ENCODE peak calls at places on chromosome 13, in six cellular contexts. E is uterus, M is heart left ventricle, Y is IMR-90, P is ovary, H is right lobe of liver. U is an unnamed sample.

GRCh38 chr13:42478531-42479156 is 95.3 kb upstream of the TNFSF11 start:
- DNase-seq in H (no peak), P (no peak), M (no peak), Y (peak; percentile 7), E (no peak), U (no peak)

GRCh38 chr13:63190742-63191141 is 1775.1 kb upstream of the PCDH20 start:
- DNase-seq in Y (peak; percentile 53), H (no peak), E (no peak), M (no peak), P (no peak), U (no peak)

GRCh38 chr13:75372517-75372916 is 109.5 kb downstream of the TBC1D4 start:
- DNase-seq in P (no peak), M (no peak), H (no peak), Y (peak; percentile 62), E (no peak), U (no peak)

GRCh38 chr13:94825507-94825906 is 113.2 kb upstream of the SOX21 start:
- DNase-seq in P (peak; percentile 53), M (peak; percentile 76), E (peak; percentile 41), Y (no peak), H (no peak), U (no peak)

GRCh38 chr13:100535401-100536135 is 53.0 kb downstream of the GGACT start:
- DNase-seq in Y (no peak), M (no peak), H (peak; percentile 40), E (no peak), P (no peak), U (no peak)

GRCh38 chr13:34025746-34026145 is 207.8 kb downstream of the RFC3 start:
- DNase-seq in E (no peak), Y (peak; percentile 8), H (no peak), M (no peak), P (no peak), U (no peak)

GRCh38 chr13:32530841-32531253 is 7.7 kb downstream of the N4BP2L2 start:
- DNase-seq in P (no peak), Y (peak; percentile 83), H (no peak), M (no peak), E (peak; percentile 30), U (no peak)

GRCh38 chr13:77981191-77981925 is 62.7 kb upstream of the EDNRB start:
- DNase-seq in P (no peak), Y (peak; percentile 13), M (no peak), H (no peak), E (no peak), U (no peak)

GRCh38 chr13:31793246-31793645 is 53.9 kb downstream of the RXFP2 start:
- DNase-seq in H (no peak), P (no peak), E (no peak), M (no peak), Y (peak; percentile 66), U (no peak)

GRCh38 chr13:29905845-29906244 is 55.4 kb upstream of the UBL3 start:
- DNase-seq in E (no peak), P (no peak), Y (peak; percentile 56), H (peak; percentile 69), M (peak; percentile 33), U (no peak)

GRCh38 chr13:76875256-76875655 is 10.9 kb downstream of the KCTD12 start:
- DNase-seq in Y (no peak), M (no peak), P (no peak), H (no peak), E (no peak), U (no peak)

GRCh38 chr13:50081106-50081898 is 66.1 kb downstream of the KCNRG start:
- DNase-seq in P (peak; percentile 66), M (peak; percentile 56), Y (no peak), E (peak; percentile 54), H (peak; percentile 67), U (peak; percentile 92)

GRCh38 chr13:66835040-66835628 is 395.0 kb downstream of the PCDH9 start:
- DNase-seq in Y (peak; percentile 18), M (peak; percentile 94), E (peak; percentile 28), P (peak; percentile 71), H (peak; percentile 79), U (no peak)

GRCh38 chr13:113996081-113996911 is 22.4 kb upstream of the C13orf46 start:
- DNase-seq in P (no peak), H (no peak), Y (no peak), M (peak; percentile 19), E (no peak), U (peak; percentile 57)

GRCh38 chr13:47226516-47226915 is 329.7 kb upstream of the HTR2A start:
- DNase-seq in E (no peak), H (no peak), M (no peak), P (no peak), Y (peak; percentile 42), U (no peak)

GRCh38 chr13:39596176-39596575 is 6.8 kb downstream of the LHFPL6 start:
- DNase-seq in M (no peak), E (no peak), Y (no peak), H (no peak), P (no peak), U (no peak)

GRCh38 chr13:36533806-36534205 is 101.5 kb downstream of the CCNA1 start:
- DNase-seq in Y (no peak), E (no peak), M (no peak), P (no peak), H (no peak), U (no peak)

GRCh38 chr13:30353060-30353459 is 45.7 kb upstream of the KATNAL1 start:
- DNase-seq in M (no peak), H (no peak), P (no peak), E (no peak), Y (no peak), U (no peak)

GRCh38 chr13:38872693-38873092 is 117.9 kb downstream of the STOML3 start:
- DNase-seq in P (peak; percentile 38), E (peak; percentile 16), M (peak; percentile 30), Y (peak; percentile 5), H (peak; percentile 50), U (no peak)

GRCh38 chr13:25037057-25037813 is 58.7 kb upstream of the PABPC3 start:
- DNase-seq in M (peak; percentile 46), E (no peak), H (no peak), Y (peak; percentile 65), P (no peak), U (no peak)

GRCh38 chr13:112658807-112659206 is 31.0 kb upstream of the ATP11A start:
- DNase-seq in P (no peak), M (no peak), H (no peak), Y (peak; percentile 10), E (no peak), U (no peak)

GRCh38 chr13:24629320-24629719 is 50.9 kb upstream of the ATP12A start:
- DNase-seq in P (no peak), H (no peak), E (no peak), Y (no peak), M (no peak), U (no peak)

GRCh38 chr13:107807306-107808073 is 407.8 kb downstream of the LIG4 start:
- DNase-seq in M (no peak), Y (no peak), H (no peak), E (no peak), P (no peak), U (no peak)

GRCh38 chr13:112781881-112782361 is 92.1 kb downstream of the ATP11A start:
- DNase-seq in M (peak; percentile 84), P (no peak), E (peak; percentile 50), H (no peak), Y (no peak), U (no peak)

GRCh38 chr13:30224732-30225131 is 82.6 kb downstream of the KATNAL1 start:
- DNase-seq in M (no peak), P (no peak), Y (peak; percentile 30), H (no peak), E (no peak), U (no peak)

DNA sequence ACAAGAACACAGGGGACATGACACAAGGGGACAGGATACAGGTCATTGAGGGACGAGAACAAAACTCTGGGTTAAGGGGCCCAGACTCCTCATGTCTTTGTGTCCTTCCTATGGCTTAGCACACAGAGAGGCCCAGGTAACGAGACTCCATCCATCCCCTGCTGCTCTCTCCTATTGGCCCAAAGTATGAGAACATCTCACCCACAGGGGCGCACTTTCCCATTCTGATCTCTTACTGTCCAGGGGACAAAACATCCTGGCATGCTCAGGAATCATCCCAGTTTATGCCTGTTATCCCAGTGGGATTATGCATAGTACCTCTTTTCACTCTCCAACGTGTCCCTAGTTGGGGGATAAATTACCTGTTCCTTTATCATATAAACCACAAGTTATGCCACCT is 19.2 kb downstream of the C13orf42 start:
- DNase-seq in Y (no peak), H (no peak), M (no peak), P (no peak), E (no peak), U (no peak)
- TF ChIP-seq CTCF in Y (no peak), H (no peak), M (no peak), P (no peak), E (no peak), U (no peak)

DNA sequence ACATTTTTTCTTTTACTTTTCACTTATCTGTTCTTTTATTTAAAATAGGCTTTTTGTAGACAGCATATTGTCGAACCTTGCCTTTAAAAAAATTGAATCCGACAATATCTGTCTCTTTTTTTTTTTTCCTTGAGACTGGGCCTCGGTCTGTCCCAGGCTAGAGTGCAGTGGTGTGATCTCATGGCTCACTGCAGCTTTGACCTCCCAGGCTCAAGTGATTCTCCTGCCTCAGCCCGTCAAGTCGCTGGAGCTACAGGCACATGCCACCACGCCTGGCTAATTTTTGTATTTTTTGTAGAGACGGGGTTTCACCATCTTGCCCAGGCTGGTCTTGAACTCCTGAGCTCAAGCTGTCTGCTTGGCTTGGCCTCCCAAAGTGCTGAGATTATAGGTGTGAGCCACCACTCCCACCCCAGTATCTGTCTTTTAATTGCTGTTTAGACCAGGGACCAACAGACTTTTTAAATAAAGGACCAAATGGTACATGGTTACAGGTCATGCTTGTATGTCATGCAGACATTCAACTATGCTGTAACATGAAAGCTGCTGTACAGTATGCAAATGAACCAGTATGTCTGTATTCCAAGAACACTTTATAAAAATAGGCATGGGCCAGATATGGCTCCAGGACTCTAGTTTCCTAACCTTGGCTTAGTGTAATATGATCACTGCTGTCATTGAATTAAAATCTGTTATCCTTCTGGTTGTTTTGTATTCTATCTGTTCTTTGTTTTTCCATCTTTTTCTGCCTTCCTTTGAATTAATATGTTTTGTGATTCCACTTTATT is 80.3 kb downstream of the GJA3 start:
- DNase-seq in H (no peak), P (no peak), E (no peak), M (no peak), Y (no peak), U (no peak)
- H3K36me3 ChIP-seq in H (peaks cover 5% of the 10 kb centered on the region), P (no peaks in the 10 kb centered on the region), E (no peaks in the 10 kb centered on the region), M (peaks cover 77% of the 10 kb centered on the region), Y (peaks cover 18% of the 10 kb centered on the region), U (peaks cover 39% of the 10 kb centered on the region)

GRCh38 chr13:110349239-110349638 is 42.2 kb downstream of the COL4A2 start:
- DNase-seq in P (no peak), M (no peak), H (no peak), E (no peak), Y (no peak), U (no peak)
- TF ChIP-seq POLR2A in P (no peak), M (no peak), H (no peak), E (no peak), Y (no peak), U (no peak)

DNA sequence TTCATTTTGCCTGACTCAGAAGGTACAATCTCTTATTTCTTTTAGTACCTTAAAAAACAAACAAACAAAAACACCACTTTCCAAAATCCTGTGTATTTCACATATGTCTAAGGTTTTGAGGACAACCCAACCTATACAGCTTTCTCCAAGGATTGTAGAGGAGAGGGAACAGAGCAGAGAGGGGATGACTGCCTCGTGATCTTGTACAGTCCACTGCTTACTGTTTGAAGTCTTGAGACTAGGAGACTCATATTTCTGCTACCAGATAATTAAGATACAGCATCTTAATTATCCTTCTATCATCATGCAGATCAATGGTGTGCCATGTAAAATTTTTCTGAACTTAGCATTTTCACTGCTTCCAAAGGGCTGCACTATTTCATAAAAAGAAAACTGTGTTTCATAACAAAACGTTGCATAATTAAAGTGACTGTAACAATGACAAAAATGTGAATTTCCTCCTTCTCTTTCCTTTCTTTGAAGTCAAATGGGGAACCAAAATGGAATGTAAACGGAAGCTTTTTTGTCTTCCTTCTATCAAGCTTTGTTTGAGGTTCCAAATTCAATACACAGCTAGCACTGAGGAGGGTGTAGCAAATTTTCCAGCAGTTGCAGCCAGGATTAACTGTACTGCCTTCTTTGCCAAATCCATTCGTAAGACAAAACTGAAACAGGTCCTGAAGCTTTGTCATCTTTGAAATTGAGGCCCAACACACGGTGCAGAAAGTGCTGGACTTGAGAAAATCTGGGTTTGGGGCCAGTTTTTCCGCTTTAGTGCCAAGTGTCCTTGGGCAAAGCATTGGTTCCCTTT is 34.8 kb upstream of the RCBTB2 start:
- DNase-seq in Y (no peak), E (no peak), M (peak; percentile 40), H (peak; percentile 26), P (peak; percentile 71), U (no peak)
- TF ChIP-seq CTCF in Y (no peak), E (no peak), M (no peak), H (no peak), P (no peak), U (no peak)